ENCODE peak calls at places on chromosomes 12 and 14, in five cellular contexts. C is GM12865, V is LNCaP clone FGC, O is SK-N-SH, J is cardiac muscle cell. Z is an unnamed sample.

GRCh38 chr14:49875640-49876198 is 17.2 kb upstream of the ARF6 start:
- DNase-seq in C (no peak), V (no peak), O (no peak), J (no peak), Z (no peak)

GRCh38 chr12:52912711-52913423 is 8.0 kb upstream of the KRT8 start:
- DNase-seq in C (no peak), V (no peak), O (no peak), J (no peak), Z (no peak)

GRCh38 chr12:86513206-86513605 is 257.0 kb upstream of the MGAT4C start:
- DNase-seq in C (no peak), V (no peak), O (no peak), J (peak), Z (no peak)

GRCh38 chr12:31387466-31387865 is 61.5 kb upstream of the SINHCAF start:
- DNase-seq in C (no peak), V (no peak), O (no peak), J (no peak), Z (peak)

GRCh38 chr12:8031872-8032241 is 659 bp upstream of the FOXJ2 start:
- DNase-seq in C (no peak), V (no peak), O (no peak), J (no peak), Z (no peak)

GRCh38 chr12:115755752-115756140 is 521.7 kb downstream of the MED13L start:
- DNase-seq in C (no peak), V (no peak), O (no peak), J (no peak), Z (no peak)

GRCh38 chr14:103329421-103330347 is 4.4 kb upstream of the EIF5 start:
- DNase-seq in C (no peak), V (peak), O (no peak), J (peak), Z (no peak)

GRCh38 chr14:24430143-24430681 is 458 bp downstream of the KHNYN start:
- DNase-seq in C (peak), V (no peak), O (peak), J (peak), Z (peak)

GRCh38 chr14:47020500-47020899 is 368.9 kb upstream of the RPL10L start:
- DNase-seq in C (no peak), V (no peak), O (no peak), J (no peak), Z (no peak)

GRCh38 chr14:51396222-51396815 is 156.3 kb downstream of the TMX1 start:
- DNase-seq in C (no peak), V (no peak), O (no peak), J (peak), Z (peak)

GRCh38 chr12:75848533-75848932 is 183.0 kb downstream of the PHLDA1 start:
- DNase-seq in C (no peak), V (no peak), O (no peak), J (peak), Z (peak)

GRCh38 chr12:66251049-66251448 is 51.2 kb upstream of the HELB start:
- DNase-seq in C (no peak), V (no peak), O (no peak), J (no peak), Z (no peak)

GRCh38 chr12:40032433-40033259 is 73.2 kb downstream of the SLC2A13 start:
- DNase-seq in C (no peak), V (no peak), O (no peak), J (no peak), Z (peak)

GRCh38 chr14:58738876-58739275 is 101.1 kb downstream of the DACT1 start:
- DNase-seq in C (no peak), V (no peak), O (no peak), J (no peak), Z (no peak)

GRCh38 chr12:10618338-10618987 is 5.1 kb upstream of the MAGOHB start:
- DNase-seq in C (no peak), V (no peak), O (no peak), J (peak), Z (no peak)

GRCh38 chr14:40842816-40843215 is 763.9 kb upstream of the LRFN5 start:
- DNase-seq in C (no peak), V (no peak), O (no peak), J (no peak), Z (no peak)

GRCh38 chr14:69313176-69313575 is 53.2 kb downstream of the GALNT16 start:
- DNase-seq in C (no peak), V (no peak), O (no peak), J (no peak), Z (no peak)

Z was measured in cerebellar cortex.